ENCODE peak calls at places on chromosomes 11 and 22, in eight cellular contexts. M, Z, J, F, K, H, E and R are unnamed samples.

GRCh38 chr11:13332124-13332523 is 54.5 kb downstream of the BMAL1 start:
- DNase-seq in M (no peak), Z (no peak), J (no peak), F (no peak), K (no peak), H (no peak), E (no peak), R (no peak)

GRCh38 chr11:44970293-44970692 is 19.6 kb upstream of the TP53I11 start:
- DNase-seq in M (no peak), Z (no peak), J (no peak), F (no peak), K (no peak), H (no peak), E (no peak), R (no peak)

GRCh38 chr11:12111482-12112149 is 1.2 kb downstream of the MICAL2 start:
- DNase-seq in M (no peak), Z (no peak), J (no peak), F (no peak), K (no peak), H (no peak), E (no peak), R (no peak)

GRCh38 chr11:11207428-11207827 is 145.6 kb downstream of the CSNK2A3 start:
- DNase-seq in M (no peak), Z (no peak), J (no peak), F (no peak), K (no peak), H (no peak), E (no peak), R (no peak)

GRCh38 chr22:40406063-40406890 is 35.9 kb downstream of the SGSM3 start:
- DNase-seq in M (no peak), Z (no peak), J (no peak), F (no peak), K (no peak), H (no peak), E (no peak), R (no peak)

GRCh38 chr22:35601743-35602633 is 15.1 kb downstream of the MB start:
- DNase-seq in M (no peak), Z (peak), J (no peak), F (no peak), K (peak), H (no peak), E (no peak), R (peak)

GRCh38 chr22:28351585-28351984 is 328.1 kb downstream of the TTC28 start:
- DNase-seq in M (no peak), Z (no peak), J (no peak), F (no peak), K (no peak), H (no peak), E (no peak), R (no peak)

GRCh38 chr22:25067851-25068421 is 115.4 kb downstream of the KIAA1671 start:
- DNase-seq in M (peak), Z (peak), J (peak), F (no peak), K (peak), H (no peak), E (peak), R (no peak)

GRCh38 chr11:10584071-10584501 is 15.6 kb upstream of the LYVE1 start:
- DNase-seq in M (no peak), Z (peak), J (no peak), F (no peak), K (peak), H (no peak), E (no peak), R (no peak)

GRCh38 chr22:50544746-50545253 is 899 bp upstream of the KLHDC7B start:
- DNase-seq in M (peak), Z (no peak), J (no peak), F (peak), K (no peak), H (no peak), E (no peak), R (no peak)

GRCh38 chr11:128905345-128906184 is 14.4 kb downstream of the KCNJ5 start:
- DNase-seq in M (no peak), Z (peak), J (no peak), F (peak), K (no peak), H (peak), E (peak), R (peak)

GRCh38 chr11:3642071-3642951 is 519 bp upstream of the ART5 start:
- DNase-seq in M (peak), Z (peak), J (peak), F (peak), K (peak), H (peak), E (peak), R (peak)

GRCh38 chr22:46777609-46777970 is 15.1 kb downstream of the TBC1D22A start:
- DNase-seq in M (no peak), Z (no peak), J (no peak), F (no peak), K (no peak), H (no peak), E (no peak), R (no peak)

GRCh38 chr11:117535870-117536411 is 208.3 kb downstream of the CEP164 start:
- DNase-seq in M (peak), Z (no peak), J (no peak), F (no peak), K (no peak), H (no peak), E (no peak), R (no peak)

GRCh38 chr11:123356539-123356938 is 73.5 kb upstream of the GRAMD1B start:
- DNase-seq in M (no peak), Z (no peak), J (no peak), F (no peak), K (no peak), H (no peak), E (no peak), R (no peak)

GRCh38 chr11:42319926-42320325 is 860.5 kb upstream of the LRRC4C start:
- DNase-seq in M (no peak), Z (no peak), J (no peak), F (no peak), K (no peak), H (no peak), E (no peak), R (no peak)

GRCh38 chr11:120574881-120575280 is 63.3 kb downstream of the GRIK4 start:
- DNase-seq in M (no peak), Z (no peak), J (no peak), F (no peak), K (no peak), H (no peak), E (no peak), R (no peak)